ENCODE peak calls at places on chromosomes 1 and 21, in six cellular contexts. One of them, this sample, is unnamed. For H3K4me1 and H3K36me3, the result is how much of the 10 kb centered on the place peaks cover.

GRCh38 chr1:94792876-94793605 is 27.1 kb upstream of the SLC44A3 start:
- DNase-seq in HepG2: peak
- DNase-seq in spleen: no peak
- DNase-seq in effector memory CD4-positive, alpha-beta T cell: no peak
- DNase-seq in naive thymus-derived CD4-positive, alpha-beta T cell: no peak
- DNase-seq in body of pancreas: no peak
- DNase-seq in this sample: no peak

GRCh38 chr1:202164271-202165037 is 4.1 kb upstream of the PTPN7 start:
- DNase-seq in naive thymus-derived CD4-positive, alpha-beta T cell: no peak
- DNase-seq in spleen: peak
- DNase-seq in body of pancreas: no peak
- DNase-seq in HepG2: no peak
- DNase-seq in effector memory CD4-positive, alpha-beta T cell: peak
- DNase-seq in this sample: no peak

GRCh38 chr21:31251686-31252085 is 92.4 kb downstream of the TIAM1 start:
- DNase-seq in spleen: peak
- DNase-seq in HepG2: no peak
- DNase-seq in naive thymus-derived CD4-positive, alpha-beta T cell: no peak
- DNase-seq in body of pancreas: no peak
- DNase-seq in effector memory CD4-positive, alpha-beta T cell: no peak
- DNase-seq in this sample: no peak

GRCh38 chr1:158686430-158687009 is at the start of gene SPTA1:
- DNase-seq in naive thymus-derived CD4-positive, alpha-beta T cell: no peak
- DNase-seq in effector memory CD4-positive, alpha-beta T cell: no peak
- DNase-seq in body of pancreas: no peak
- DNase-seq in spleen: no peak
- DNase-seq in HepG2: no peak
- DNase-seq in this sample: no peak

GRCh38 chr1:193662030-193662429 is 475.6 kb upstream of the B3GALT2 start:
- DNase-seq in body of pancreas: no peak
- DNase-seq in HepG2: no peak
- DNase-seq in effector memory CD4-positive, alpha-beta T cell: no peak
- DNase-seq in spleen: no peak
- DNase-seq in naive thymus-derived CD4-positive, alpha-beta T cell: no peak
- DNase-seq in this sample: no peak

GRCh38 chr1:56776581-56776980 is 42.6 kb downstream of the FYB2 start:
- DNase-seq in body of pancreas: no peak
- DNase-seq in effector memory CD4-positive, alpha-beta T cell: no peak
- DNase-seq in HepG2: no peak
- DNase-seq in spleen: no peak
- DNase-seq in naive thymus-derived CD4-positive, alpha-beta T cell: no peak
- DNase-seq in this sample: no peak

GRCh38 chr1:6239950-6240768 is 3.8 kb upstream of the HES3 start:
- DNase-seq in effector memory CD4-positive, alpha-beta T cell: no peak
- DNase-seq in body of pancreas: no peak
- DNase-seq in HepG2: peak
- DNase-seq in naive thymus-derived CD4-positive, alpha-beta T cell: no peak
- DNase-seq in spleen: no peak
- DNase-seq in this sample: peak

GRCh38 chr1:85495556-85495955 is 30.6 kb upstream of the DDAH1 start:
- DNase-seq in spleen: no peak
- DNase-seq in body of pancreas: peak
- DNase-seq in HepG2: no peak
- DNase-seq in effector memory CD4-positive, alpha-beta T cell: no peak
- DNase-seq in naive thymus-derived CD4-positive, alpha-beta T cell: no peak
- DNase-seq in this sample: peak

GRCh38 chr1:50562106-50562505 is 138.9 kb upstream of the DMRTA2 start:
- DNase-seq in body of pancreas: no peak
- DNase-seq in effector memory CD4-positive, alpha-beta T cell: no peak
- DNase-seq in naive thymus-derived CD4-positive, alpha-beta T cell: no peak
- DNase-seq in spleen: no peak
- DNase-seq in HepG2: no peak
- DNase-seq in this sample: no peak

GRCh38 chr1:193537266-193538003 is 351.0 kb upstream of the B3GALT2 start:
- DNase-seq in HepG2: no peak
- DNase-seq in naive thymus-derived CD4-positive, alpha-beta T cell: no peak
- DNase-seq in spleen: no peak
- DNase-seq in effector memory CD4-positive, alpha-beta T cell: peak
- DNase-seq in body of pancreas: no peak
- DNase-seq in this sample: no peak

GRCh38 chr1:37940299-37940947 is 6.4 kb downstream of the INPP5B start:
- DNase-seq in naive thymus-derived CD4-positive, alpha-beta T cell: no peak
- DNase-seq in HepG2: peak
- DNase-seq in spleen: no peak
- DNase-seq in body of pancreas: peak
- DNase-seq in effector memory CD4-positive, alpha-beta T cell: no peak
- DNase-seq in this sample: no peak

GRCh38 chr1:90959352-90960206 is 62.3 kb downstream of the ZNF644 start:
- DNase-seq in naive thymus-derived CD4-positive, alpha-beta T cell: no peak
- DNase-seq in spleen: no peak
- DNase-seq in effector memory CD4-positive, alpha-beta T cell: no peak
- DNase-seq in body of pancreas: no peak
- DNase-seq in HepG2: peak
- DNase-seq in this sample: no peak

GRCh38 chr1:183019860-183020259 is 3.4 kb upstream of the LAMC1 start:
- DNase-seq in effector memory CD4-positive, alpha-beta T cell: no peak
- DNase-seq in body of pancreas: peak
- DNase-seq in naive thymus-derived CD4-positive, alpha-beta T cell: no peak
- DNase-seq in spleen: no peak
- DNase-seq in HepG2: peak
- DNase-seq in this sample: no peak

GRCh38 chr1:100959502-100960060 is 63.7 kb downstream of the SLC30A7 start:
- DNase-seq in effector memory CD4-positive, alpha-beta T cell: no peak
- DNase-seq in HepG2: no peak
- DNase-seq in spleen: no peak
- DNase-seq in body of pancreas: no peak
- DNase-seq in naive thymus-derived CD4-positive, alpha-beta T cell: no peak
- DNase-seq in this sample: no peak

GRCh38 chr1:228410671-228411070 is 4.0 kb upstream of the TRIM11 start:
- DNase-seq in HepG2: no peak
- DNase-seq in body of pancreas: no peak
- DNase-seq in naive thymus-derived CD4-positive, alpha-beta T cell: no peak
- DNase-seq in effector memory CD4-positive, alpha-beta T cell: no peak
- DNase-seq in spleen: peak
- DNase-seq in this sample: no peak

GRCh38 chr1:228411121-228411520 is 4.5 kb upstream of the TRIM11 start:
- DNase-seq in effector memory CD4-positive, alpha-beta T cell: no peak
- DNase-seq in spleen: no peak
- DNase-seq in body of pancreas: no peak
- DNase-seq in naive thymus-derived CD4-positive, alpha-beta T cell: no peak
- DNase-seq in HepG2: no peak
- DNase-seq in this sample: no peak

GRCh38 chr1:228408041-228408868 is 1.6 kb upstream of the TRIM11 start:
- DNase-seq in body of pancreas: no peak
- DNase-seq in HepG2: no peak
- DNase-seq in effector memory CD4-positive, alpha-beta T cell: no peak
- DNase-seq in spleen: peak
- DNase-seq in naive thymus-derived CD4-positive, alpha-beta T cell: no peak
- DNase-seq in this sample: no peak

GRCh38 chr1:228408869-228409805 is 2.5 kb upstream of the TRIM11 start:
- DNase-seq in HepG2: no peak
- DNase-seq in body of pancreas: no peak
- DNase-seq in effector memory CD4-positive, alpha-beta T cell: no peak
- DNase-seq in naive thymus-derived CD4-positive, alpha-beta T cell: no peak
- DNase-seq in spleen: peak
- DNase-seq in this sample: no peak

DNA sequence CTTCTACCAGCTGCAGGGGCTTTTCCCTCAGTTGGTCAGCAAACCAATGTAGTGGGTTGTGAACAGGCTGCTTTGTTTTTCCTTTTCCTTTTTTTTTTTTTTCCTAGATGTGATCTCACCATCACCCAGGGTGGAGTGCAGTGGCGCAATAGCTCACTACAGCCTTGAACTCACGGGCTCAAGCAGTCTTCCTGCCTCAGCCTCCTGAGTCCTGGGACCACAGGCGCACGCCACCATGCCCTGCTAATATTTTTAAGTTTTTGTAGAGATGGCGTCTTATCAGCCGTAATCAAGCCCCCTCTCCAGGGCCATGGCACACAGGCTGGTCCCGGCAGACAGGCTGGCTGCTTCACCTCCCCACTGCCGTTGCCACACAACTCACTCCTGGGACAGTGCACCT is 3.4 kb upstream of the TRIM11 start:
- DNase-seq in spleen: peak
- DNase-seq in naive thymus-derived CD4-positive, alpha-beta T cell: no peak
- DNase-seq in body of pancreas: no peak
- DNase-seq in effector memory CD4-positive, alpha-beta T cell: no peak
- DNase-seq in HepG2: peak
- DNase-seq in this sample: no peak
- H3K4me1 ChIP-seq in spleen: half or more
- H3K4me1 ChIP-seq in naive thymus-derived CD4-positive, alpha-beta T cell: under half
- H3K4me1 ChIP-seq in body of pancreas: under half
- H3K4me1 ChIP-seq in effector memory CD4-positive, alpha-beta T cell: under half
- H3K4me1 ChIP-seq in HepG2: under half
- H3K4me1 ChIP-seq in this sample: under half

DNA sequence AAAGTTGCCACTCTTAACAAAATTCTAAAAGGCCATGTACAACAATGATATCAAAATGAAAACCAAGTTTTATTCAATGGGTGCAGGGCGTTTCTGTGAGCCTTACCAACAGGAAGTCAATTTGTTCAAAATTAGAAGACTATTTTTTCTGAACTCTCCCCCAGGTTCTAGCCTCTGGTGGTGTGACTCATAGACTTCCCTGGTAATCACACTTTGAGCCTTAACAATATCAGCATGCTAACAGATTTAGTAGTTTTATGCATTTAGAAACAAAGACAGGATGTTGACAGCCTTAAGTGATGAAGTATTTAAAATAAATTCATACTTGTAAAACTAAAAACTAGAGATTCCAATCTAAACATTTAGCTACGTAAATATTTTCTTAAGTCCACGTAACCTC is 88.4 kb downstream of the LRRC8C start:
- DNase-seq in body of pancreas: no peak
- DNase-seq in naive thymus-derived CD4-positive, alpha-beta T cell: no peak
- DNase-seq in effector memory CD4-positive, alpha-beta T cell: no peak
- DNase-seq in spleen: no peak
- DNase-seq in HepG2: no peak
- DNase-seq in this sample: no peak
- H3K4me3 ChIP-seq in body of pancreas: no peak
- H3K4me3 ChIP-seq in naive thymus-derived CD4-positive, alpha-beta T cell: no peak
- H3K4me3 ChIP-seq in effector memory CD4-positive, alpha-beta T cell: no peak
- H3K4me3 ChIP-seq in spleen: no peak
- H3K4me3 ChIP-seq in HepG2: no peak
- H3K4me3 ChIP-seq in this sample: no peak

GRCh38 chr1:3633344-3634058 is 8.7 kb downstream of the TPRG1L start:
- DNase-seq in body of pancreas: no peak
- DNase-seq in effector memory CD4-positive, alpha-beta T cell: no peak
- DNase-seq in HepG2: no peak
- DNase-seq in naive thymus-derived CD4-positive, alpha-beta T cell: no peak
- DNase-seq in spleen: peak
- DNase-seq in this sample: no peak
- H3K36me3 ChIP-seq in body of pancreas: under half
- H3K36me3 ChIP-seq in effector memory CD4-positive, alpha-beta T cell: half or more
- H3K36me3 ChIP-seq in HepG2: under half
- H3K36me3 ChIP-seq in naive thymus-derived CD4-positive, alpha-beta T cell: under half
- H3K36me3 ChIP-seq in spleen: half or more
- H3K36me3 ChIP-seq in this sample: under half

DNA sequence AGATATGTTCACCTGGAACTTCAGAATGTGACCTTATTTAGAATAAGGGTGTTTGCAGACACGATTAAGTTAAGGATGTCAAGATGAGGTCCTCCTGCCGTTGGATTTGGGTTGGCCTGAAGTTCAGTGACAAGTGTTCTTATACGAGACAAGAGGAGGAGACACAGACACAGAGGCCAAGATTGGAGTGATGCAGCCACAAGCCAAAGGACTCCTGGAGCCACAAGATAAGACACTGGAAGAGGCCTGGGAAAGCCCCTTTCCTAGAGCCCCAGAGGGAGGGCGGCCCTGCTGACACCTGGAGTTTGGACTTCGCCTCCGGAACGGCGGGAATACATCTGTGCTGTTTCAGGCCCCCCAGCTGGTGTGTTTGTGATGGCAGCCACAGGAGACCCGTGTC is 34.4 kb downstream of the UMODL1 start:
- DNase-seq in naive thymus-derived CD4-positive, alpha-beta T cell: no peak
- DNase-seq in spleen: no peak
- DNase-seq in body of pancreas: no peak
- DNase-seq in HepG2: no peak
- DNase-seq in effector memory CD4-positive, alpha-beta T cell: no peak
- DNase-seq in this sample: no peak
- H3K4me1 ChIP-seq in naive thymus-derived CD4-positive, alpha-beta T cell: under half
- H3K4me1 ChIP-seq in spleen: under half
- H3K4me1 ChIP-seq in body of pancreas: under half
- H3K4me1 ChIP-seq in HepG2: under half
- H3K4me1 ChIP-seq in effector memory CD4-positive, alpha-beta T cell: under half
- H3K4me1 ChIP-seq in this sample: under half

DNA sequence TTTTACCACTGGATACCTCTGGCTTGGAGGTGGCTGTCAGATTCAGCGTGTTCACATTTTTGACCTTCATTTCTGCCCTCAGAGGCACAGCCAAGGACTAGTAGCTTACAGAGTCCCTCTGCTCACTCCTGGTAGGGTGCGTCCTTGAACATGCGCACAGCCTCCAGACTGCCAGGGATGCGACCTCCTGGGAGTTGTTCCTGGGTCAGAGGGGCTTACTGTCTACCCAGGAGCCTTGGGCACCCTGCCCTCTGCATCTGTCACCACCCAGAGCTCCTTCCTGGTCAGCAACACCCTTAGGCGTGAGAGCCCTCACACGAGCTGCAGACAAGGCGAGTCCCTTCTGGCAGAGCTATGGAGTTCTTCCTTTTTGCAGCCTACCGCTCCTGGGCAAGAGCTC is 1.7 kb downstream of the SLX9 start:
- DNase-seq in spleen: peak
- DNase-seq in body of pancreas: no peak
- DNase-seq in effector memory CD4-positive, alpha-beta T cell: no peak
- DNase-seq in HepG2: no peak
- DNase-seq in naive thymus-derived CD4-positive, alpha-beta T cell: no peak
- DNase-seq in this sample: no peak
- H3K4me3 ChIP-seq in spleen: no peak
- H3K4me3 ChIP-seq in body of pancreas: no peak
- H3K4me3 ChIP-seq in effector memory CD4-positive, alpha-beta T cell: no peak
- H3K4me3 ChIP-seq in HepG2: peak
- H3K4me3 ChIP-seq in naive thymus-derived CD4-positive, alpha-beta T cell: no peak
- H3K4me3 ChIP-seq in this sample: peak

GRCh38 chr1:152440635-152441471 is 26.8 kb upstream of the CRNN start:
- DNase-seq in body of pancreas: peak
- DNase-seq in naive thymus-derived CD4-positive, alpha-beta T cell: peak
- DNase-seq in spleen: peak
- DNase-seq in effector memory CD4-positive, alpha-beta T cell: peak
- DNase-seq in HepG2: peak
- DNase-seq in this sample: peak
- H3K36me3 ChIP-seq in body of pancreas: under half
- H3K36me3 ChIP-seq in naive thymus-derived CD4-positive, alpha-beta T cell: under half
- H3K36me3 ChIP-seq in spleen: under half
- H3K36me3 ChIP-seq in effector memory CD4-positive, alpha-beta T cell: under half
- H3K36me3 ChIP-seq in HepG2: under half
- H3K36me3 ChIP-seq in this sample: under half

GRCh38 chr1:226123212-226123560 is 60.7 kb downstream of the H3-3A start:
- DNase-seq in naive thymus-derived CD4-positive, alpha-beta T cell: no peak
- DNase-seq in body of pancreas: no peak
- DNase-seq in effector memory CD4-positive, alpha-beta T cell: no peak
- DNase-seq in HepG2: no peak
- DNase-seq in spleen: peak
- DNase-seq in this sample: no peak
- H3K4me1 ChIP-seq in naive thymus-derived CD4-positive, alpha-beta T cell: under half
- H3K4me1 ChIP-seq in body of pancreas: under half
- H3K4me1 ChIP-seq in effector memory CD4-positive, alpha-beta T cell: under half
- H3K4me1 ChIP-seq in HepG2: half or more
- H3K4me1 ChIP-seq in spleen: half or more
- H3K4me1 ChIP-seq in this sample: under half

GRCh38 chr1:9715536-9716226 is 64.2 kb downstream of the PIK3CD start:
- DNase-seq in spleen: peak
- DNase-seq in effector memory CD4-positive, alpha-beta T cell: peak
- DNase-seq in HepG2: no peak
- DNase-seq in body of pancreas: no peak
- DNase-seq in naive thymus-derived CD4-positive, alpha-beta T cell: no peak
- DNase-seq in this sample: no peak
- H3K4me3 ChIP-seq in spleen: peak
- H3K4me3 ChIP-seq in effector memory CD4-positive, alpha-beta T cell: peak
- H3K4me3 ChIP-seq in HepG2: peak
- H3K4me3 ChIP-seq in body of pancreas: no peak
- H3K4me3 ChIP-seq in naive thymus-derived CD4-positive, alpha-beta T cell: peak
- H3K4me3 ChIP-seq in this sample: no peak

This sample was measured in HAP-1.